ENCODE peak calls at places on chromosomes 7 and 10, in six cellular contexts. One of them, this sample, is unnamed.

GRCh38 chr7:46091071-46091470 is 170.0 kb upstream of the IGFBP3 start:
- DNase-seq in kidney epithelial cell: no peak
- DNase-seq in retina: no peak
- DNase-seq in H54: no peak
- DNase-seq in stimulated activated CD8-positive, alpha-beta memory T cell treated with anti-CD3 and anti-CD28 coated beads, Interleukin-7, amount 100 ng/mL, for 4 hours: no peak
- DNase-seq in NCI-H1092 treated with DMSO at 0.1 percent for 48 hours: no peak
- DNase-seq in this sample: no peak

GRCh38 chr7:6375346-6376101 is 72.2 kb downstream of the DAGLB start:
- DNase-seq in NCI-H1092 treated with DMSO at 0.1 percent for 48 hours: no peak
- DNase-seq in H54: no peak
- DNase-seq in kidney epithelial cell: no peak
- DNase-seq in retina: peak
- DNase-seq in stimulated activated CD8-positive, alpha-beta memory T cell treated with anti-CD3 and anti-CD28 coated beads, Interleukin-7, amount 100 ng/mL, for 4 hours: no peak
- DNase-seq in this sample: no peak

GRCh38 chr10:131775444-131775832 is 125.4 kb upstream of the PPP2R2D start:
- DNase-seq in kidney epithelial cell: no peak
- DNase-seq in retina: peak
- DNase-seq in stimulated activated CD8-positive, alpha-beta memory T cell treated with anti-CD3 and anti-CD28 coated beads, Interleukin-7, amount 100 ng/mL, for 4 hours: no peak
- DNase-seq in NCI-H1092 treated with DMSO at 0.1 percent for 48 hours: no peak
- DNase-seq in H54: no peak
- DNase-seq in this sample: no peak

GRCh38 chr7:128892521-128893250 is 17.8 kb downstream of the KCP start:
- DNase-seq in kidney epithelial cell: no peak
- DNase-seq in NCI-H1092 treated with DMSO at 0.1 percent for 48 hours: no peak
- DNase-seq in retina: no peak
- DNase-seq in stimulated activated CD8-positive, alpha-beta memory T cell treated with anti-CD3 and anti-CD28 coated beads, Interleukin-7, amount 100 ng/mL, for 4 hours: no peak
- DNase-seq in H54: no peak
- DNase-seq in this sample: no peak

GRCh38 chr10:35412900-35413491 is 76.7 kb downstream of the CCNY start:
- DNase-seq in kidney epithelial cell: no peak
- DNase-seq in retina: no peak
- DNase-seq in H54: peak
- DNase-seq in stimulated activated CD8-positive, alpha-beta memory T cell treated with anti-CD3 and anti-CD28 coated beads, Interleukin-7, amount 100 ng/mL, for 4 hours: no peak
- DNase-seq in NCI-H1092 treated with DMSO at 0.1 percent for 48 hours: no peak
- DNase-seq in this sample: peak

GRCh38 chr10:970311-971149 is 17.7 kb upstream of the GTPBP4 start:
- DNase-seq in NCI-H1092 treated with DMSO at 0.1 percent for 48 hours: peak
- DNase-seq in stimulated activated CD8-positive, alpha-beta memory T cell treated with anti-CD3 and anti-CD28 coated beads, Interleukin-7, amount 100 ng/mL, for 4 hours: no peak
- DNase-seq in H54: no peak
- DNase-seq in kidney epithelial cell: no peak
- DNase-seq in retina: peak
- DNase-seq in this sample: peak

GRCh38 chr10:61643316-61643751 is 19.4 kb upstream of the CABCOCO1 start:
- DNase-seq in stimulated activated CD8-positive, alpha-beta memory T cell treated with anti-CD3 and anti-CD28 coated beads, Interleukin-7, amount 100 ng/mL, for 4 hours: no peak
- DNase-seq in H54: no peak
- DNase-seq in kidney epithelial cell: no peak
- DNase-seq in NCI-H1092 treated with DMSO at 0.1 percent for 48 hours: peak
- DNase-seq in retina: no peak
- DNase-seq in this sample: peak

GRCh38 chr10:63286754-63287264 is 153.7 kb downstream of the NRBF2 start:
- DNase-seq in kidney epithelial cell: no peak
- DNase-seq in NCI-H1092 treated with DMSO at 0.1 percent for 48 hours: no peak
- DNase-seq in stimulated activated CD8-positive, alpha-beta memory T cell treated with anti-CD3 and anti-CD28 coated beads, Interleukin-7, amount 100 ng/mL, for 4 hours: no peak
- DNase-seq in H54: no peak
- DNase-seq in retina: no peak
- DNase-seq in this sample: no peak

GRCh38 chr10:117004238-117004626 is 755 bp downstream of the SHTN1 start:
- DNase-seq in H54: no peak
- DNase-seq in NCI-H1092 treated with DMSO at 0.1 percent for 48 hours: no peak
- DNase-seq in stimulated activated CD8-positive, alpha-beta memory T cell treated with anti-CD3 and anti-CD28 coated beads, Interleukin-7, amount 100 ng/mL, for 4 hours: no peak
- DNase-seq in kidney epithelial cell: no peak
- DNase-seq in retina: no peak
- DNase-seq in this sample: no peak

GRCh38 chr7:140478361-140479061 is 794 bp downstream of the MKRN1 start:
- DNase-seq in stimulated activated CD8-positive, alpha-beta memory T cell treated with anti-CD3 and anti-CD28 coated beads, Interleukin-7, amount 100 ng/mL, for 4 hours: no peak
- DNase-seq in kidney epithelial cell: no peak
- DNase-seq in H54: peak
- DNase-seq in retina: peak
- DNase-seq in NCI-H1092 treated with DMSO at 0.1 percent for 48 hours: peak
- DNase-seq in this sample: peak

GRCh38 chr7:23473848-23474097 is 3.5 kb upstream of the IGF2BP3 start:
- DNase-seq in stimulated activated CD8-positive, alpha-beta memory T cell treated with anti-CD3 and anti-CD28 coated beads, Interleukin-7, amount 100 ng/mL, for 4 hours: no peak
- DNase-seq in H54: peak
- DNase-seq in NCI-H1092 treated with DMSO at 0.1 percent for 48 hours: no peak
- DNase-seq in retina: no peak
- DNase-seq in kidney epithelial cell: no peak
- DNase-seq in this sample: peak

GRCh38 chr10:15842493-15843169 is 17.7 kb downstream of the MINDY3 start:
- DNase-seq in kidney epithelial cell: no peak
- DNase-seq in H54: no peak
- DNase-seq in stimulated activated CD8-positive, alpha-beta memory T cell treated with anti-CD3 and anti-CD28 coated beads, Interleukin-7, amount 100 ng/mL, for 4 hours: no peak
- DNase-seq in NCI-H1092 treated with DMSO at 0.1 percent for 48 hours: no peak
- DNase-seq in retina: no peak
- DNase-seq in this sample: peak

GRCh38 chr7:78379148-78379547 is 580.6 kb downstream of the PHTF2 start:
- DNase-seq in H54: no peak
- DNase-seq in retina: no peak
- DNase-seq in NCI-H1092 treated with DMSO at 0.1 percent for 48 hours: no peak
- DNase-seq in kidney epithelial cell: no peak
- DNase-seq in stimulated activated CD8-positive, alpha-beta memory T cell treated with anti-CD3 and anti-CD28 coated beads, Interleukin-7, amount 100 ng/mL, for 4 hours: no peak
- DNase-seq in this sample: peak

GRCh38 chr10:19500959-19501358 is 315.3 kb upstream of the PLXDC2 start:
- DNase-seq in retina: no peak
- DNase-seq in kidney epithelial cell: no peak
- DNase-seq in NCI-H1092 treated with DMSO at 0.1 percent for 48 hours: no peak
- DNase-seq in H54: no peak
- DNase-seq in stimulated activated CD8-positive, alpha-beta memory T cell treated with anti-CD3 and anti-CD28 coated beads, Interleukin-7, amount 100 ng/mL, for 4 hours: no peak
- DNase-seq in this sample: no peak

GRCh38 chr7:158375034-158375433 is 212.6 kb downstream of the PTPRN2 start:
- DNase-seq in kidney epithelial cell: no peak
- DNase-seq in retina: no peak
- DNase-seq in H54: no peak
- DNase-seq in stimulated activated CD8-positive, alpha-beta memory T cell treated with anti-CD3 and anti-CD28 coated beads, Interleukin-7, amount 100 ng/mL, for 4 hours: no peak
- DNase-seq in NCI-H1092 treated with DMSO at 0.1 percent for 48 hours: peak
- DNase-seq in this sample: no peak

GRCh38 chr7:105643384-105643783 is 62.1 kb upstream of the EFCAB10 start:
- DNase-seq in H54: no peak
- DNase-seq in NCI-H1092 treated with DMSO at 0.1 percent for 48 hours: peak
- DNase-seq in kidney epithelial cell: no peak
- DNase-seq in stimulated activated CD8-positive, alpha-beta memory T cell treated with anti-CD3 and anti-CD28 coated beads, Interleukin-7, amount 100 ng/mL, for 4 hours: no peak
- DNase-seq in retina: peak
- DNase-seq in this sample: no peak

GRCh38 chr10:76430330-76430729 is 998.9 kb downstream of the LRMDA start:
- DNase-seq in kidney epithelial cell: no peak
- DNase-seq in stimulated activated CD8-positive, alpha-beta memory T cell treated with anti-CD3 and anti-CD28 coated beads, Interleukin-7, amount 100 ng/mL, for 4 hours: no peak
- DNase-seq in H54: no peak
- DNase-seq in retina: peak
- DNase-seq in NCI-H1092 treated with DMSO at 0.1 percent for 48 hours: peak
- DNase-seq in this sample: peak

GRCh38 chr10:53108317-53108934 is 335.8 kb upstream of the MBL2 start:
- DNase-seq in stimulated activated CD8-positive, alpha-beta memory T cell treated with anti-CD3 and anti-CD28 coated beads, Interleukin-7, amount 100 ng/mL, for 4 hours: no peak
- DNase-seq in kidney epithelial cell: no peak
- DNase-seq in H54: no peak
- DNase-seq in NCI-H1092 treated with DMSO at 0.1 percent for 48 hours: no peak
- DNase-seq in retina: no peak
- DNase-seq in this sample: no peak

GRCh38 chr10:32253300-32253699 is 93.7 kb downstream of the EPC1 start:
- DNase-seq in NCI-H1092 treated with DMSO at 0.1 percent for 48 hours: no peak
- DNase-seq in H54: peak
- DNase-seq in stimulated activated CD8-positive, alpha-beta memory T cell treated with anti-CD3 and anti-CD28 coated beads, Interleukin-7, amount 100 ng/mL, for 4 hours: no peak
- DNase-seq in kidney epithelial cell: no peak
- DNase-seq in retina: no peak
- DNase-seq in this sample: peak

GRCh38 chr10:5547934-5548660 is 23.3 kb downstream of the CALML3 start:
- DNase-seq in H54: no peak
- DNase-seq in retina: no peak
- DNase-seq in stimulated activated CD8-positive, alpha-beta memory T cell treated with anti-CD3 and anti-CD28 coated beads, Interleukin-7, amount 100 ng/mL, for 4 hours: no peak
- DNase-seq in kidney epithelial cell: no peak
- DNase-seq in NCI-H1092 treated with DMSO at 0.1 percent for 48 hours: peak
- DNase-seq in this sample: no peak

GRCh38 chr7:155181768-155182167 is 111.6 kb downstream of the HTR5A start:
- DNase-seq in H54: no peak
- DNase-seq in stimulated activated CD8-positive, alpha-beta memory T cell treated with anti-CD3 and anti-CD28 coated beads, Interleukin-7, amount 100 ng/mL, for 4 hours: no peak
- DNase-seq in NCI-H1092 treated with DMSO at 0.1 percent for 48 hours: no peak
- DNase-seq in kidney epithelial cell: no peak
- DNase-seq in retina: no peak
- DNase-seq in this sample: no peak

GRCh38 chr10:122494833-122495232 is 33.5 kb downstream of the HTRA1 start:
- DNase-seq in H54: peak
- DNase-seq in NCI-H1092 treated with DMSO at 0.1 percent for 48 hours: no peak
- DNase-seq in retina: no peak
- DNase-seq in stimulated activated CD8-positive, alpha-beta memory T cell treated with anti-CD3 and anti-CD28 coated beads, Interleukin-7, amount 100 ng/mL, for 4 hours: no peak
- DNase-seq in kidney epithelial cell: no peak
- DNase-seq in this sample: peak

GRCh38 chr7:36677769-36678435 is 46.4 kb downstream of the AOAH start:
- DNase-seq in retina: no peak
- DNase-seq in kidney epithelial cell: no peak
- DNase-seq in NCI-H1092 treated with DMSO at 0.1 percent for 48 hours: no peak
- DNase-seq in H54: no peak
- DNase-seq in stimulated activated CD8-positive, alpha-beta memory T cell treated with anti-CD3 and anti-CD28 coated beads, Interleukin-7, amount 100 ng/mL, for 4 hours: peak
- DNase-seq in this sample: no peak

GRCh38 chr7:41481353-41481752 is 221.5 kb downstream of the INHBA start:
- DNase-seq in kidney epithelial cell: no peak
- DNase-seq in NCI-H1092 treated with DMSO at 0.1 percent for 48 hours: no peak
- DNase-seq in stimulated activated CD8-positive, alpha-beta memory T cell treated with anti-CD3 and anti-CD28 coated beads, Interleukin-7, amount 100 ng/mL, for 4 hours: no peak
- DNase-seq in H54: no peak
- DNase-seq in retina: no peak
- DNase-seq in this sample: no peak

GRCh38 chr7:55144333-55144954 is 125.6 kb downstream of the EGFR start:
- DNase-seq in stimulated activated CD8-positive, alpha-beta memory T cell treated with anti-CD3 and anti-CD28 coated beads, Interleukin-7, amount 100 ng/mL, for 4 hours: no peak
- DNase-seq in retina: no peak
- DNase-seq in NCI-H1092 treated with DMSO at 0.1 percent for 48 hours: no peak
- DNase-seq in kidney epithelial cell: no peak
- DNase-seq in H54: peak
- DNase-seq in this sample: no peak

GRCh38 chr10:12906051-12906541 is 95.4 kb downstream of the CCDC3 start:
- DNase-seq in H54: no peak
- DNase-seq in NCI-H1092 treated with DMSO at 0.1 percent for 48 hours: no peak
- DNase-seq in stimulated activated CD8-positive, alpha-beta memory T cell treated with anti-CD3 and anti-CD28 coated beads, Interleukin-7, amount 100 ng/mL, for 4 hours: no peak
- DNase-seq in kidney epithelial cell: no peak
- DNase-seq in retina: no peak
- DNase-seq in this sample: no peak

GRCh38 chr10:100173035-100173434 is 12.8 kb downstream of the ERLIN1 start:
- DNase-seq in H54: no peak
- DNase-seq in kidney epithelial cell: no peak
- DNase-seq in stimulated activated CD8-positive, alpha-beta memory T cell treated with anti-CD3 and anti-CD28 coated beads, Interleukin-7, amount 100 ng/mL, for 4 hours: no peak
- DNase-seq in retina: no peak
- DNase-seq in NCI-H1092 treated with DMSO at 0.1 percent for 48 hours: no peak
- DNase-seq in this sample: no peak

GRCh38 chr10:97573021-97573420 is 442 bp downstream of the ANKRD2 start:
- DNase-seq in kidney epithelial cell: no peak
- DNase-seq in stimulated activated CD8-positive, alpha-beta memory T cell treated with anti-CD3 and anti-CD28 coated beads, Interleukin-7, amount 100 ng/mL, for 4 hours: no peak
- DNase-seq in retina: no peak
- DNase-seq in NCI-H1092 treated with DMSO at 0.1 percent for 48 hours: no peak
- DNase-seq in H54: no peak
- DNase-seq in this sample: peak

GRCh38 chr7:23333671-23334246 is 34.6 kb downstream of the MALSU1 start:
- DNase-seq in stimulated activated CD8-positive, alpha-beta memory T cell treated with anti-CD3 and anti-CD28 coated beads, Interleukin-7, amount 100 ng/mL, for 4 hours: no peak
- DNase-seq in kidney epithelial cell: no peak
- DNase-seq in retina: no peak
- DNase-seq in NCI-H1092 treated with DMSO at 0.1 percent for 48 hours: no peak
- DNase-seq in H54: peak
- DNase-seq in this sample: peak

GRCh38 chr7:106313456-106313891 is 28.7 kb upstream of the NAMPT start:
- DNase-seq in H54: peak
- DNase-seq in NCI-H1092 treated with DMSO at 0.1 percent for 48 hours: no peak
- DNase-seq in stimulated activated CD8-positive, alpha-beta memory T cell treated with anti-CD3 and anti-CD28 coated beads, Interleukin-7, amount 100 ng/mL, for 4 hours: no peak
- DNase-seq in kidney epithelial cell: peak
- DNase-seq in retina: no peak
- DNase-seq in this sample: peak

GRCh38 chr10:73625884-73626753 is 15.2 kb downstream of the MYOZ1 start:
- DNase-seq in stimulated activated CD8-positive, alpha-beta memory T cell treated with anti-CD3 and anti-CD28 coated beads, Interleukin-7, amount 100 ng/mL, for 4 hours: peak
- DNase-seq in retina: peak
- DNase-seq in NCI-H1092 treated with DMSO at 0.1 percent for 48 hours: peak
- DNase-seq in kidney epithelial cell: peak
- DNase-seq in H54: peak
- DNase-seq in this sample: peak

GRCh38 chr10:112338957-112339356 is 35.0 kb upstream of the ACSL5 start:
- DNase-seq in H54: no peak
- DNase-seq in retina: no peak
- DNase-seq in NCI-H1092 treated with DMSO at 0.1 percent for 48 hours: no peak
- DNase-seq in kidney epithelial cell: no peak
- DNase-seq in stimulated activated CD8-positive, alpha-beta memory T cell treated with anti-CD3 and anti-CD28 coated beads, Interleukin-7, amount 100 ng/mL, for 4 hours: no peak
- DNase-seq in this sample: no peak

GRCh38 chr7:77309714-77310220 is 106.4 kb downstream of the GSAP start:
- DNase-seq in retina: no peak
- DNase-seq in kidney epithelial cell: no peak
- DNase-seq in H54: no peak
- DNase-seq in stimulated activated CD8-positive, alpha-beta memory T cell treated with anti-CD3 and anti-CD28 coated beads, Interleukin-7, amount 100 ng/mL, for 4 hours: no peak
- DNase-seq in NCI-H1092 treated with DMSO at 0.1 percent for 48 hours: no peak
- DNase-seq in this sample: no peak

GRCh38 chr10:72765051-72765450 is 73.1 kb downstream of the MCU start:
- DNase-seq in H54: no peak
- DNase-seq in retina: no peak
- DNase-seq in stimulated activated CD8-positive, alpha-beta memory T cell treated with anti-CD3 and anti-CD28 coated beads, Interleukin-7, amount 100 ng/mL, for 4 hours: no peak
- DNase-seq in kidney epithelial cell: no peak
- DNase-seq in NCI-H1092 treated with DMSO at 0.1 percent for 48 hours: no peak
- DNase-seq in this sample: peak

GRCh38 chr10:91163269-91163708 is 57.2 kb upstream of the PCGF5 start:
- DNase-seq in stimulated activated CD8-positive, alpha-beta memory T cell treated with anti-CD3 and anti-CD28 coated beads, Interleukin-7, amount 100 ng/mL, for 4 hours: peak
- DNase-seq in retina: peak
- DNase-seq in kidney epithelial cell: peak
- DNase-seq in H54: peak
- DNase-seq in NCI-H1092 treated with DMSO at 0.1 percent for 48 hours: peak
- DNase-seq in this sample: peak

GRCh38 chr7:96126382-96126781 is 195.5 kb downstream of the SLC25A13 start:
- DNase-seq in NCI-H1092 treated with DMSO at 0.1 percent for 48 hours: no peak
- DNase-seq in retina: no peak
- DNase-seq in stimulated activated CD8-positive, alpha-beta memory T cell treated with anti-CD3 and anti-CD28 coated beads, Interleukin-7, amount 100 ng/mL, for 4 hours: no peak
- DNase-seq in kidney epithelial cell: no peak
- DNase-seq in H54: no peak
- DNase-seq in this sample: no peak

This sample was measured in GM03348.